ENCODE peak calls at places on chromosomes 1 and 21, in five cellular contexts. H is small intestine, P is IMR-90, D is cardiac fibroblast, S is NB4. V is an unnamed sample.

GRCh38 chr1:214664656-214665433 is 61.9 kb downstream of the CENPF start:
- DNase-seq in H (no peak), P (peak; percentile 73), D (no peak), S (no peak), V (no peak)

GRCh38 chr1:220527279-220528048 is 472 bp upstream of the MARK1 start:
- DNase-seq in H (peak; percentile 15), P (no peak), D (no peak), S (no peak), V (no peak)

GRCh38 chr1:93519196-93519825 is 71.4 kb downstream of the FNBP1L start:
- DNase-seq in H (peak; percentile 67), P (peak; percentile 64), D (peak; percentile 28), S (peak; percentile 17), V (no peak)

GRCh38 chr1:153727463-153728304 is at the start of gene INTS3:
- DNase-seq in H (peak; percentile 100), P (peak; percentile 100), D (peak; percentile 100), S (peak; percentile 100), V (peak; percentile 100)

GRCh38 chr21:17185685-17186084 is 327.2 kb upstream of the CXADR start:
- DNase-seq in H (no peak), P (no peak), D (peak; percentile 24), S (no peak), V (no peak)

GRCh38 chr1:58573138-58573537 is 3.9 kb downstream of the TACSTD2 start:
- DNase-seq in H (no peak), P (no peak), D (no peak), S (no peak), V (no peak)

GRCh38 chr1:70079546-70079945 is 125.8 kb downstream of the LRRC40 start:
- DNase-seq in H (no peak), P (no peak), D (no peak), S (no peak), V (no peak)

GRCh38 chr21:46634966-46635323 is 529 bp upstream of the PRMT2 start:
- DNase-seq in H (peak; percentile 56), P (peak; percentile 87), D (peak; percentile 91), S (peak; percentile 96), V (peak; percentile 59)

GRCh38 chr1:166910396-166910994 is 34.4 kb upstream of the TADA1 start:
- DNase-seq in H (peak; percentile 94), P (peak; percentile 81), D (peak; percentile 85), S (peak; percentile 85), V (peak; percentile 34)

GRCh38 chr1:230768903-230769570 is 21.8 kb downstream of the CAPN9 start:
- DNase-seq in H (no peak), P (peak; percentile 88), D (peak; percentile 51), S (no peak), V (peak; percentile 21)

GRCh38 chr1:188462837-188463236 is 1634.1 kb downstream of the PLA2G4A start:
- DNase-seq in H (no peak), P (no peak), D (no peak), S (no peak), V (no peak)

GRCh38 chr1:223143760-223144248 is 756 bp upstream of the TLR5 start:
- DNase-seq in H (peak; percentile 61), P (no peak), D (no peak), S (peak; percentile 72), V (no peak)

GRCh38 chr1:59738152-59738551 is 76.6 kb upstream of the HOOK1 start:
- DNase-seq in H (no peak), P (peak; percentile 93), D (no peak), S (no peak), V (peak; percentile 79)

GRCh38 chr21:16302851-16303282 is 573.1 kb downstream of the USP25 start:
- DNase-seq in H (no peak), P (peak; percentile 12), D (peak; percentile 66), S (no peak), V (peak; percentile 45)

GRCh38 chr21:38661296-38662223 is 144.2 kb upstream of the ETS2 start:
- DNase-seq in H (peak; percentile 30), P (peak; percentile 62), D (peak; percentile 28), S (peak; percentile 66), V (no peak)

GRCh38 chr1:248863011-248863881 is 4.4 kb upstream of the ZNF692 start:
- DNase-seq in H (peak; percentile 84), P (peak; percentile 47), D (peak; percentile 81), S (peak; percentile 84), V (peak; percentile 47)

GRCh38 chr1:221435510-221435909 is 306.4 kb downstream of the DUSP10 start:
- DNase-seq in H (peak; percentile 13), P (peak; percentile 83), D (peak; percentile 85), S (peak; percentile 53), V (peak; percentile 51)

GRCh38 chr1:24849653-24850295 is 80.3 kb downstream of the RUNX3 start:
- DNase-seq in H (peak; percentile 61), P (peak; percentile 34), D (peak; percentile 48), S (peak; percentile 80), V (no peak)

GRCh38 chr1:180626711-180627110 is 5.1 kb upstream of the XPR1 start:
- DNase-seq in H (no peak), P (no peak), D (no peak), S (no peak), V (no peak)

GRCh38 chr21:41369105-41369914 is 7.5 kb downstream of the MX2 start:
- DNase-seq in H (no peak), P (no peak), D (peak; percentile 19), S (peak; percentile 87), V (no peak)

GRCh38 chr1:162873671-162874666 is 13.0 kb upstream of the CCDC190 start:
- DNase-seq in H (peak; percentile 35), P (peak; percentile 85), D (peak; percentile 72), S (no peak), V (peak; percentile 40)

GRCh38 chr1:84701366-84701765 is 11.1 kb upstream of the SSX2IP start:
- DNase-seq in H (no peak), P (peak; percentile 34), D (peak; percentile 44), S (no peak), V (no peak)

GRCh38 chr1:100304921-100305320 is 38.9 kb downstream of the RTCA start:
- DNase-seq in H (no peak), P (no peak), D (no peak), S (no peak), V (no peak)

GRCh38 chr1:229030642-229031390 is 240.1 kb upstream of the RAB4A start:
- DNase-seq in H (no peak), P (no peak), D (no peak), S (peak; percentile 70), V (no peak)

GRCh38 chr1:184412472-184412871 is 25.6 kb downstream of the C1orf21 start:
- DNase-seq in H (no peak), P (no peak), D (no peak), S (no peak), V (no peak)

GRCh38 chr1:231991231-231991630 is 364.6 kb downstream of the DISC1 start:
- DNase-seq in H (no peak), P (no peak), D (no peak), S (no peak), V (no peak)

GRCh38 chr21:45427331-45428271 is 22.6 kb downstream of the COL18A1 start:
- DNase-seq in H (no peak), P (peak; percentile 98), D (peak; percentile 90), S (no peak), V (peak; percentile 85)

GRCh38 chr1:14778882-14779594 is 180.6 kb downstream of the KAZN start:
- DNase-seq in H (peak; percentile 30), P (peak; percentile 15), D (peak; percentile 31), S (peak; percentile 88), V (no peak)

GRCh38 chr1:212236664-212237220 is 48.5 kb upstream of the PPP2R5A start:
- DNase-seq in H (no peak), P (no peak), D (no peak), S (no peak), V (no peak)

GRCh38 chr1:55275976-55276375 is 60.8 kb upstream of the USP24 start:
- DNase-seq in H (no peak), P (peak; percentile 28), D (peak; percentile 25), S (peak; percentile 19), V (no peak)

GRCh38 chr21:29346771-29347170 is 48.0 kb downstream of the BACH1 start:
- DNase-seq in H (no peak), P (no peak), D (no peak), S (no peak), V (no peak)

DNA sequence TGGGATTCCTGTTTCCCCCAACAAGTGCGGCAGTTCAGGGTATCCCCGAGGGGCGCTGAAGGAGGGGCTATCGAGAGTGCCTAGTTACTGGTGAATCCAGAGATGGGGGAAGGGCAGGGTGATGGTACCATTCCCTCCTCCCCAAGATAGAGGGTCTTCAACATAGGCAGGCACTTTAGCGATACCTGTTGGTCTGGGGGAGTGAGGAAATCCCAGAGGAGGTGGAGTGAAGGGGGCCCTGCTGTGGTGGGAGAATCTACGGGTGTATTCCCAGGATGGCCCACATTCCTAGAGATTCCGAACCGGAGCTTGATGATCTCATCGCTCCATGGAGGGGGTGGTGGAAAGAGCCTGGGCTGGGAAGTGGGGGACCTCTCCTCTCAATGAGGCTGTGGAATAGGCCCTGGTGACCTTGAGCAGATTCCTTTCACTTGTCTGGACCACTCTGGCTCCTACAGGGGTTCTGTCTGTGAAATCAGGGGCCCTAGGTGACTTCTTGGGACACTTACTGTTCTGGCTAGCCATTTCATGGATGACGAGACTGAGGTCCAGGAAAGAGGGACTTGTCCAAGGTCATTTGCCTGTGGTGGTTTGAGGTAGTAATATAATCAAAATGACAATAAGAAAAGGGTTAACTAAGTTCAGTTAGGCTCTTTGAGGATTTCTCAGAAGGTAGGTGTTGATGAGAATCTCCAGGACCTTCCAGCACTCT is 52.7 kb upstream of the SYNC start:
- DNase-seq in H (no peak), P (no peak), D (no peak), S (no peak), V (no peak)
- H3K4me3 ChIP-seq in H (peak overlapping the region; percentile 60), P (no peak overlapping the region), D (no peak overlapping the region), S (no peak overlapping the region), V (peak overlapping the region; percentile 53)

GRCh38 chr1:26129778-26130177 is 18.2 kb downstream of the PDIK1L start:
- DNase-seq in H (no peak), P (no peak), D (no peak), S (no peak), V (no peak)

GRCh38 chr1:26125382-26125781 is 13.8 kb downstream of the PDIK1L start:
- DNase-seq in H (no peak), P (no peak), D (no peak), S (no peak), V (no peak)

GRCh38 chr1:26126321-26127084 is 14.9 kb downstream of the PDIK1L start:
- DNase-seq in H (peak; percentile 95), P (peak; percentile 26), D (peak; percentile 60), S (peak; percentile 94), V (no peak)

GRCh38 chr1:26125946-26126320 is 14.3 kb downstream of the PDIK1L start:
- DNase-seq in H (no peak), P (no peak), D (no peak), S (no peak), V (no peak)

GRCh38 chr1:26127235-26128163 is 15.9 kb downstream of the PDIK1L start:
- DNase-seq in H (peak; percentile 63), P (no peak), D (peak; percentile 29), S (peak; percentile 47), V (no peak)
- H3K4me3 ChIP-seq in H (peak overlapping the region; percentile 27), P (no peak overlapping the region), D (no peak overlapping the region), S (peak overlapping the region; percentile 47), V (no peak overlapping the region)

DNA sequence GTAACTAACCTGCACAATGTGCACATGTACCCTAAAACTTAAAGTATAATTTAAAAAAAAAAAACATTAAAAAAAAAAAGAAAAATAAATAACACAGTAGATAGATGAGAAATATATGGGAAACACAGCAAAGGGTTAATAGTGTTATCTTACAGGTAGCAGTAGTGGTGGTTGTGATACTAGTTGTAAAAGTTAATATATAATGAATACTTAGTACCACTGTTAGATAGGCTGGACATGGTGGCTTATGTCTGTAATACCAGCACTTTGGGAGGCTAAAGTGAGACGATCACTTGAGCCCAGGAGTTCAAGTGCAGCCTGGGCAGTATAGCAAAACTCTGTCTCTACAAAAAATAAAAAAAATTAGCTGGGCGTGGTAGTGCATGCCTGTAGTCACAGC is 32.6 kb upstream of the CD46 start:
- DNase-seq in H (peak; percentile 53), P (no peak), D (no peak), S (no peak), V (no peak)
- H3K4me3 ChIP-seq in H (no peak overlapping the region), P (no peak overlapping the region), D (no peak overlapping the region), S (no peak overlapping the region), V (no peak overlapping the region)

GRCh38 chr1:10628685-10629084 is 153.9 kb downstream of the PEX14 start:
- DNase-seq in H (no peak), P (peak; percentile 40), D (peak; percentile 59), S (no peak), V (peak; percentile 34)
- H3K4me3 ChIP-seq in H (no peak overlapping the region), P (no peak overlapping the region), D (no peak overlapping the region), S (no peak overlapping the region), V (no peak overlapping the region)